ENCODE peak calls at places on chromosomes 3 and 15, in six cellular contexts. L, O, Q, Y, G and U are unnamed samples.

GRCh38 chr3:30628931-30629590 is 22.7 kb downstream of the TGFBR2 start:
- DNase-seq in L (no peak), O (no peak), Q (no peak), Y (no peak), G (no peak), U (no peak)

GRCh38 chr3:126540342-126540849 is 16.4 kb downstream of the CHST13 start:
- DNase-seq in L (peak; percentile 88), O (peak; percentile 45), Q (peak; percentile 52), Y (peak; percentile 90), G (peak; percentile 12), U (peak; percentile 69)

GRCh38 chr3:41974223-41974622 is 12.3 kb upstream of the ULK4 start:
- DNase-seq in L (no peak), O (no peak), Q (no peak), Y (peak; percentile 17), G (no peak), U (no peak)

GRCh38 chr3:56921573-56922571 is 120.1 kb upstream of the ARHGEF3 start:
- DNase-seq in L (no peak), O (no peak), Q (peak; percentile 71), Y (no peak), G (no peak), U (no peak)

GRCh38 chr3:43317461-43318316 is 31.3 kb downstream of the SNRK start:
- DNase-seq in L (no peak), O (no peak), Q (no peak), Y (no peak), G (no peak), U (no peak)

GRCh38 chr15:41772720-41773331 is 1.5 kb upstream of the MAPKBP1 start:
- DNase-seq in L (peak; percentile 74), O (no peak), Q (peak; percentile 73), Y (peak; percentile 82), G (peak; percentile 47), U (no peak)

GRCh38 chr3:87461443-87461842 is 185.1 kb upstream of the POU1F1 start:
- DNase-seq in L (no peak), O (no peak), Q (no peak), Y (peak; percentile 57), G (no peak), U (no peak)

GRCh38 chr15:55694652-55695150 is 48.3 kb downstream of the PRTG start:
- DNase-seq in L (peak; percentile 16), O (no peak), Q (no peak), Y (no peak), G (no peak), U (no peak)

GRCh38 chr15:57553526-57553925 is 38.2 kb upstream of the MYZAP start:
- DNase-seq in L (no peak), O (no peak), Q (no peak), Y (no peak), G (no peak), U (no peak)

GRCh38 chr3:58581328-58582091 is 4.3 kb upstream of the FAM107A start:
- DNase-seq in L (no peak), O (no peak), Q (no peak), Y (no peak), G (no peak), U (no peak)

GRCh38 chr15:101488300-101489164 is 975 bp downstream of the PCSK6 start:
- DNase-seq in L (no peak), O (no peak), Q (no peak), Y (no peak), G (no peak), U (peak; percentile 46)

GRCh38 chr3:160444411-160444810 is 5.2 kb downstream of the TRIM59 start:
- DNase-seq in L (no peak), O (no peak), Q (no peak), Y (peak; percentile 24), G (no peak), U (no peak)

GRCh38 chr15:67685008-67685599 is 140.2 kb upstream of the SKOR1 start:
- DNase-seq in L (peak; percentile 12), O (no peak), Q (no peak), Y (peak; percentile 39), G (no peak), U (no peak)

GRCh38 chr3:17047904-17048303 is 163.1 kb downstream of the PLCL2 start:
- DNase-seq in L (no peak), O (no peak), Q (no peak), Y (no peak), G (no peak), U (no peak)

GRCh38 chr3:13881536-13882410 is 1.9 kb upstream of the WNT7A start:
- DNase-seq in L (no peak), O (no peak), Q (peak; percentile 26), Y (no peak), G (no peak), U (peak; percentile 38)

GRCh38 chr15:87843312-87843711 is 413.2 kb downstream of the NTRK3 start:
- DNase-seq in L (no peak), O (no peak), Q (no peak), Y (no peak), G (no peak), U (no peak)

GRCh38 chr3:179652467-179653105 is at the start of gene USP13:
- DNase-seq in L (peak; percentile 77), O (peak; percentile 75), Q (peak; percentile 83), Y (peak; percentile 55), G (peak; percentile 60), U (peak; percentile 80)

GRCh38 chr15:69758810-69759410 is 306.3 kb downstream of the RPLP1 start:
- DNase-seq in L (no peak), O (peak; percentile 58), Q (no peak), Y (no peak), G (no peak), U (no peak)

GRCh38 chr3:98596087-98596486 is 2.7 kb upstream of the CPOX start:
- DNase-seq in L (no peak), O (no peak), Q (no peak), Y (no peak), G (no peak), U (no peak)

GRCh38 chr3:170802164-170803151 is 67.5 kb downstream of the RPL22L1 start:
- DNase-seq in L (peak; percentile 98), O (no peak), Q (peak; percentile 82), Y (peak; percentile 61), G (peak; percentile 41), U (no peak)

GRCh38 chr3:164620956-164621355 is 457.3 kb downstream of the SI start:
- DNase-seq in L (no peak), O (no peak), Q (no peak), Y (no peak), G (no peak), U (no peak)

GRCh38 chr3:128149632-128150031 is 3.6 kb upstream of the EEFSEC start:
- DNase-seq in L (no peak), O (no peak), Q (peak; percentile 73), Y (no peak), G (no peak), U (no peak)

GRCh38 chr3:128155614-128156360 is 2.5 kb downstream of the EEFSEC start:
- DNase-seq in L (no peak), O (no peak), Q (no peak), Y (no peak), G (no peak), U (no peak)

GRCh38 chr3:128152419-128153155 is 694 bp upstream of the EEFSEC start:
- DNase-seq in L (no peak), O (no peak), Q (no peak), Y (no peak), G (no peak), U (no peak)

GRCh38 chr3:128151758-128152274 is 1.5 kb upstream of the EEFSEC start:
- DNase-seq in L (no peak), O (no peak), Q (no peak), Y (no peak), G (no peak), U (no peak)

DNA sequence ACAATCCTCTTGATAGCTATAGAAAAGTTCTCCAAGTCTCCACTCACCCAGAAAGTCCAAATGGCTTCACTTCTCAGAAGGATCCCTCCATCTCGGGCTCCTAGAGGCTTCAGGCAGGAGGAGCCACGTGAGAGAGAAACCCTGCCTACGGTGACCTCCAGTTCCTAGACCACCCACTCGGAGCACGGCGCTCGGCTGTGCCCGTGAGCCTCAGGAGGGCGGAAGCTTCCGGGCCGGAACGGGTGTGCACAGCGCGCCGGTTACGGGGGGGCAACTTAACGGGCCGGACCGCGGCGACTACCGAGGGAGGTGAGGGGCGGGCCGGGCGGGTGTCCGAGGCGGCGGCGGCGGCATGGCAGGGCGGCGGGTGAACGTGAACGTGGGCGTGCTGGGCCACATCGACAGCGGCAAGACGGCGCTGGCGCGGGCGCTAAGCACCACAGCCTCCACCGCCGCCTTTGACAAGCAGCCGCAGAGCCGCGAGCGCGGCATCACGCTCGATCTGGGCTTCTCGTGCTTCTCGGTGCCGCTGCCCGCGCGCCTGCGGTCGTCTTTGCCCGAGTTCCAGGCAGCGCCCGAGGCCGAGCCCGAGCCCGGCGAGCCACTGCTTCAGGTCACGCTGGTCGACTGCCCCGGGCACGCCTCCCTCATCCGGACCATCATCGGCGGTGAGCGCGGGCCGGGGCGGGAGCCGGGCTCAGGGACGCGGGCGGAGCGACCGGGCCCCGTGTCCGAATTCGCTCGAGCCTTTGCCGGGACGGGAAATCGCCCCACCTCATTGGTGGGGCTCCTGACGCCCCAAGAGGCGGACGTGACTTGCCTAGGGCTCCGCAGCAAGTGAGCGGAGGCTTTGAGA is at the start of gene EEFSEC:
- DNase-seq in L (peak; percentile 83), O (peak; percentile 89), Q (peak; percentile 91), Y (peak; percentile 80), G (peak; percentile 81), U (peak; percentile 88)
- H3K4me3 ChIP-seq in L (peak within 1 kb of the TSS; percentile 70), O (peak within 1 kb of the TSS; percentile 94), Q (peak within 1 kb of the TSS; percentile 78), Y (peak within 1 kb of the TSS; percentile 54), G (peak within 1 kb of the TSS; percentile 73), U (peak within 1 kb of the TSS; percentile 96)

GRCh38 chr15:73539726-73540125 is 93.5 kb downstream of the NPTN start:
- DNase-seq in L (no peak), O (no peak), Q (no peak), Y (no peak), G (no peak), U (no peak)
- H3K4me3 ChIP-seq in L (no peak overlapping the region), O (no peak overlapping the region), Q (no peak overlapping the region), Y (no peak overlapping the region), G (no peak overlapping the region), U (no peak overlapping the region)

GRCh38 chr15:39784125-39784524 is 1.5 kb upstream of the FSIP1 start:
- DNase-seq in L (no peak), O (no peak), Q (no peak), Y (peak; percentile 53), G (no peak), U (no peak)

GRCh38 chr15:39781147-39781966 is 1.3 kb downstream of the FSIP1 start:
- DNase-seq in L (no peak), O (no peak), Q (no peak), Y (no peak), G (no peak), U (no peak)

GRCh38 chr15:39783244-39783820 is 691 bp upstream of the FSIP1 start:
- DNase-seq in L (no peak), O (no peak), Q (no peak), Y (no peak), G (no peak), U (no peak)

GRCh38 chr15:39782441-39783138 is at the start of gene FSIP1:
- DNase-seq in L (peak; percentile 96), O (peak; percentile 98), Q (peak; percentile 98), Y (peak; percentile 97), G (peak; percentile 97), U (peak; percentile 98)

DNA sequence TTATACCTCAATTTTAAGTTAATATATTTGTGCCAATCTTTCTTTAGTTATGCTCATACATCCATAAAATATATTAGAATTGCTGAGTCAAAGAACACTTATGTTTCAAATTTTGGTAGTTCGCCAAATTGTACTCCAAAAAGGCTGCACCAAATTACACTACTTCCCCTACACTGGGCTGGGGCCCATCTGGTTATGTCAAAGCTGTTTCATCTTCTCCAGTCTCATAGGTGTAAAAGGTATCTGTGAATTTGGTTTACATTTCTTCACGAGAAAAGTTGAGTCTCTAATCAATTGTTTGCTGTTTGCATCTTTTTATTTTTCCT is 711 bp downstream of the FSIP1 start:
- DNase-seq in L (no peak), O (no peak), Q (no peak), Y (no peak), G (no peak), U (no peak)
- H3K4me3 ChIP-seq in L (peak overlapping the region; percentile 64), O (peak overlapping the region; percentile 90), Q (peak overlapping the region; percentile 70), Y (peak overlapping the region; percentile 9), G (peak overlapping the region; percentile 95), U (peak overlapping the region; percentile 93)

GRCh38 chr15:33700695-33701303 is 267.5 kb upstream of the CHRM5 start:
- DNase-seq in L (peak; percentile 71), O (peak; percentile 59), Q (peak; percentile 72), Y (peak; percentile 84), G (peak; percentile 65), U (no peak)
- H3K4me3 ChIP-seq in L (no peak overlapping the region), O (no peak overlapping the region), Q (no peak overlapping the region), Y (no peak overlapping the region), G (no peak overlapping the region), U (no peak overlapping the region)